ENCODE peak calls at places on chromosomes 2 and 18, in seven cellular contexts. One of them, this sample, is unnamed.

GRCh38 chr2:78782196-78782595 is 243.3 kb upstream of the REG3G start:
- DNase-seq in coronary artery: no peak
- DNase-seq in cardiac fibroblast: no peak
- DNase-seq in uterus: no peak
- DNase-seq in HCT116: no peak
- DNase-seq in kidney: no peak
- DNase-seq in progenitor cell of endocrine pancreas: no peak
- DNase-seq in this sample: no peak

GRCh38 chr2:166373951-166374350 is 1.8 kb downstream of the SCN9A start:
- DNase-seq in coronary artery: no peak
- DNase-seq in cardiac fibroblast: peak
- DNase-seq in uterus: no peak
- DNase-seq in HCT116: no peak
- DNase-seq in kidney: no peak
- DNase-seq in progenitor cell of endocrine pancreas: no peak
- DNase-seq in this sample: peak

GRCh38 chr2:103809946-103810345 is 1044.0 kb upstream of the POU3F3 start:
- DNase-seq in coronary artery: no peak
- DNase-seq in cardiac fibroblast: peak
- DNase-seq in uterus: no peak
- DNase-seq in HCT116: no peak
- DNase-seq in kidney: no peak
- DNase-seq in progenitor cell of endocrine pancreas: no peak
- DNase-seq in this sample: no peak

GRCh38 chr2:7725132-7725849 is 808.1 kb downstream of the RNF144A start:
- DNase-seq in coronary artery: no peak
- DNase-seq in cardiac fibroblast: peak
- DNase-seq in uterus: peak
- DNase-seq in HCT116: no peak
- DNase-seq in kidney: no peak
- DNase-seq in progenitor cell of endocrine pancreas: no peak
- DNase-seq in this sample: no peak

GRCh38 chr2:199219551-199219950 is 238.2 kb downstream of the SATB2 start:
- DNase-seq in coronary artery: no peak
- DNase-seq in cardiac fibroblast: no peak
- DNase-seq in uterus: no peak
- DNase-seq in HCT116: no peak
- DNase-seq in kidney: no peak
- DNase-seq in progenitor cell of endocrine pancreas: no peak
- DNase-seq in this sample: no peak

GRCh38 chr2:138059487-138059886 is 95.2 kb downstream of the HNMT start:
- DNase-seq in coronary artery: no peak
- DNase-seq in cardiac fibroblast: peak
- DNase-seq in uterus: no peak
- DNase-seq in HCT116: no peak
- DNase-seq in kidney: no peak
- DNase-seq in progenitor cell of endocrine pancreas: no peak
- DNase-seq in this sample: no peak

GRCh38 chr2:238573916-238574315 is 147.2 kb downstream of the ASB1 start:
- DNase-seq in coronary artery: no peak
- DNase-seq in cardiac fibroblast: no peak
- DNase-seq in uterus: no peak
- DNase-seq in HCT116: no peak
- DNase-seq in kidney: no peak
- DNase-seq in progenitor cell of endocrine pancreas: no peak
- DNase-seq in this sample: no peak

GRCh38 chr2:174585111-174585510 is 12.5 kb downstream of the WIPF1 start:
- DNase-seq in coronary artery: no peak
- DNase-seq in cardiac fibroblast: no peak
- DNase-seq in uterus: no peak
- DNase-seq in HCT116: no peak
- DNase-seq in kidney: no peak
- DNase-seq in progenitor cell of endocrine pancreas: no peak
- DNase-seq in this sample: no peak

GRCh38 chr2:47041065-47041464 is 114.0 kb downstream of the STPG4 start:
- DNase-seq in coronary artery: no peak
- DNase-seq in cardiac fibroblast: no peak
- DNase-seq in uterus: no peak
- DNase-seq in HCT116: no peak
- DNase-seq in kidney: no peak
- DNase-seq in progenitor cell of endocrine pancreas: no peak
- DNase-seq in this sample: no peak

GRCh38 chr2:235737396-235737795 is 243.6 kb downstream of the AGAP1 start:
- DNase-seq in coronary artery: no peak
- DNase-seq in cardiac fibroblast: no peak
- DNase-seq in uterus: no peak
- DNase-seq in HCT116: no peak
- DNase-seq in kidney: no peak
- DNase-seq in progenitor cell of endocrine pancreas: no peak
- DNase-seq in this sample: no peak

GRCh38 chr2:151886235-151886634 is 58.0 kb upstream of the ARL5A start:
- DNase-seq in coronary artery: no peak
- DNase-seq in cardiac fibroblast: no peak
- DNase-seq in uterus: no peak
- DNase-seq in HCT116: no peak
- DNase-seq in kidney: no peak
- DNase-seq in progenitor cell of endocrine pancreas: no peak
- DNase-seq in this sample: no peak

GRCh38 chr2:46299365-46300263 is 2.4 kb downstream of the EPAS1 start:
- DNase-seq in coronary artery: peak
- DNase-seq in cardiac fibroblast: peak
- DNase-seq in uterus: peak
- DNase-seq in HCT116: no peak
- DNase-seq in kidney: peak
- DNase-seq in progenitor cell of endocrine pancreas: no peak
- DNase-seq in this sample: no peak

GRCh38 chr2:134398300-134398699 is 144.4 kb downstream of the MGAT5 start:
- DNase-seq in coronary artery: no peak
- DNase-seq in cardiac fibroblast: peak
- DNase-seq in uterus: no peak
- DNase-seq in HCT116: no peak
- DNase-seq in kidney: no peak
- DNase-seq in progenitor cell of endocrine pancreas: no peak
- DNase-seq in this sample: no peak

GRCh38 chr2:26988165-26988879 is 17.9 kb downstream of the MAPRE3 start:
- DNase-seq in coronary artery: no peak
- DNase-seq in cardiac fibroblast: peak
- DNase-seq in uterus: no peak
- DNase-seq in HCT116: no peak
- DNase-seq in kidney: no peak
- DNase-seq in progenitor cell of endocrine pancreas: no peak
- DNase-seq in this sample: no peak

GRCh38 chr2:96826546-96827278 is 10.6 kb downstream of the CNNM3 start:
- DNase-seq in coronary artery: no peak
- DNase-seq in cardiac fibroblast: no peak
- DNase-seq in uterus: no peak
- DNase-seq in HCT116: no peak
- DNase-seq in kidney: peak
- DNase-seq in progenitor cell of endocrine pancreas: no peak
- DNase-seq in this sample: no peak

GRCh38 chr18:34400837-34401236 is 176.1 kb upstream of the NOL4 start:
- DNase-seq in coronary artery: no peak
- DNase-seq in cardiac fibroblast: no peak
- DNase-seq in uterus: no peak
- DNase-seq in HCT116: no peak
- DNase-seq in kidney: no peak
- DNase-seq in progenitor cell of endocrine pancreas: no peak
- DNase-seq in this sample: no peak

GRCh38 chr2:238999290-238999741 is 151.4 kb downstream of the TWIST2 start:
- DNase-seq in coronary artery: peak
- DNase-seq in cardiac fibroblast: peak
- DNase-seq in uterus: peak
- DNase-seq in HCT116: no peak
- DNase-seq in kidney: peak
- DNase-seq in progenitor cell of endocrine pancreas: no peak
- DNase-seq in this sample: no peak

GRCh38 chr18:25594351-25594750 is 242.4 kb upstream of the ZNF521 start:
- DNase-seq in coronary artery: no peak
- DNase-seq in cardiac fibroblast: no peak
- DNase-seq in uterus: no peak
- DNase-seq in HCT116: no peak
- DNase-seq in kidney: no peak
- DNase-seq in progenitor cell of endocrine pancreas: no peak
- DNase-seq in this sample: no peak

GRCh38 chr2:234257859-234258561 is 207.5 kb downstream of the SPP2 start:
- DNase-seq in coronary artery: no peak
- DNase-seq in cardiac fibroblast: peak
- DNase-seq in uterus: no peak
- DNase-seq in HCT116: peak
- DNase-seq in kidney: peak
- DNase-seq in progenitor cell of endocrine pancreas: no peak
- DNase-seq in this sample: peak

GRCh38 chr2:50783116-50783515 is 248.8 kb downstream of the NRXN1 start:
- DNase-seq in coronary artery: no peak
- DNase-seq in cardiac fibroblast: no peak
- DNase-seq in uterus: no peak
- DNase-seq in HCT116: no peak
- DNase-seq in kidney: no peak
- DNase-seq in progenitor cell of endocrine pancreas: no peak
- DNase-seq in this sample: no peak

GRCh38 chr2:45905643-45905969 is 254.1 kb downstream of the PRKCE start:
- DNase-seq in coronary artery: no peak
- DNase-seq in cardiac fibroblast: no peak
- DNase-seq in uterus: no peak
- DNase-seq in HCT116: no peak
- DNase-seq in kidney: no peak
- DNase-seq in progenitor cell of endocrine pancreas: no peak
- DNase-seq in this sample: no peak

GRCh38 chr2:203871371-203871983 is 3.9 kb downstream of the CTLA4 start:
- DNase-seq in coronary artery: no peak
- DNase-seq in cardiac fibroblast: no peak
- DNase-seq in uterus: no peak
- DNase-seq in HCT116: no peak
- DNase-seq in kidney: no peak
- DNase-seq in progenitor cell of endocrine pancreas: no peak
- DNase-seq in this sample: no peak

GRCh38 chr2:196277002-196277401 is 105.6 kb upstream of the STK17B start:
- DNase-seq in coronary artery: no peak
- DNase-seq in cardiac fibroblast: peak
- DNase-seq in uterus: no peak
- DNase-seq in HCT116: no peak
- DNase-seq in kidney: no peak
- DNase-seq in progenitor cell of endocrine pancreas: no peak
- DNase-seq in this sample: no peak

GRCh38 chr2:18630101-18630500 is 40.7 kb upstream of the NT5C1B start:
- DNase-seq in coronary artery: no peak
- DNase-seq in cardiac fibroblast: peak
- DNase-seq in uterus: no peak
- DNase-seq in HCT116: no peak
- DNase-seq in kidney: no peak
- DNase-seq in progenitor cell of endocrine pancreas: no peak
- DNase-seq in this sample: no peak

DNA sequence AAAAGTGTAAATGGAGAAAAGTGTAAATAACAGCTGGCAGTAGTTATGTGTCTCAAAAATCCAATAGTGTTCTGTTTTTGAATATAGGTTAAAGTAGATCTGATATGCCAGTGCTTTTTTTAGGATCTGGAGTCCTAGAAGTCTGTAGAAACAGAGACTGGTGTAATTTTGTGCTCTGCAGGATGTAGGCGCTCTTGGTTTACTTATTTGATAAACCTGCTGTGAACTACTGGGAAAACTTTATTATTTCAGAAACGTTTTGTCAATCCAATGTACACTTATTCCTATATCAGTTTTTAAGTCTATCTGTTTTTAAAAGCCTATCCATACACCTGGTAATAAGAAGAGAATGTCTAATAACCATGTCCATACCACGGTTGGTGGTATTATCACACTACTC is 530.8 kb upstream of the ZNF804A start:
- DNase-seq in coronary artery: no peak
- DNase-seq in cardiac fibroblast: no peak
- DNase-seq in uterus: no peak
- DNase-seq in HCT116: no peak
- DNase-seq in kidney: no peak
- DNase-seq in progenitor cell of endocrine pancreas: no peak
- DNase-seq in this sample: no peak
- TF ChIP-seq CTCF in coronary artery: no peak
- TF ChIP-seq CTCF in cardiac fibroblast: no peak
- TF ChIP-seq CTCF in uterus: no peak
- TF ChIP-seq CTCF in HCT116: no peak
- TF ChIP-seq CTCF in kidney: no peak
- TF ChIP-seq CTCF in progenitor cell of endocrine pancreas: peak
- TF ChIP-seq CTCF in this sample: no peak

GRCh38 chr2:131105156-131105949 is at the start of gene PLEKHB2:
- DNase-seq in coronary artery: peak
- DNase-seq in cardiac fibroblast: peak
- DNase-seq in uterus: peak
- DNase-seq in HCT116: peak
- DNase-seq in kidney: peak
- DNase-seq in progenitor cell of endocrine pancreas: peak
- DNase-seq in this sample: no peak
- TF ChIP-seq CTCF in coronary artery: no peak
- TF ChIP-seq CTCF in cardiac fibroblast: peak
- TF ChIP-seq CTCF in uterus: peak
- TF ChIP-seq CTCF in HCT116: no peak
- TF ChIP-seq CTCF in kidney: peak
- TF ChIP-seq CTCF in progenitor cell of endocrine pancreas: peak
- TF ChIP-seq CTCF in this sample: no peak

DNA sequence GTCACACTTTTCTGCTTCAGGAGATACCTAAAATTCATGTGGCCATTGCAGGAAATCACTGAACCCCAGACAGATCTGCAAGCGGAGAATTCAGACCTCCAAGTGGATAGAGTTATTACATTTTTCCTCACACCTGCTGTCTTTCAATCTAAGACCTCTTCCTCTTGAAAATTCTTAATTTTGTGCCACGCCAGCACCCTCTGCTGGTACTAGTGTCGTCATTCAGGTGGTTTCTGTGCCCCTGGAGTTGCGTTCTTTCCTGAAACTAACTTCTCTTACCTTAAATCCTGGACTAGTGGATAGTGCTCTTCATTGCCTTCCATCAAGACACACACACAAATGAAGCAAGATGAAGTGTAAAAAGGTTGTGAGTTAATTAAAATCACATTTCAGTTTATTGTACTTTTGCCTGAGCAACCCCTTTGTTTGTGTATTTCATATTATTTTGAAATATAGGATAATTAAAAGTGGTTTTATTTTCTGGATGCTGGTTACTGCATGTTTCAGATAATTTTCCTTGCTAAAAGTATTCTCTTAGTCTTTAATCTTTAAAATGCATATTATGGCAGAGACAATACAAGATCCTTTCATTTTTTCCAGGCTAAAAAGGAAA is 1.6 kb upstream of the DNER start:
- DNase-seq in coronary artery: no peak
- DNase-seq in cardiac fibroblast: peak
- DNase-seq in uterus: no peak
- DNase-seq in HCT116: peak
- DNase-seq in kidney: no peak
- DNase-seq in progenitor cell of endocrine pancreas: no peak
- DNase-seq in this sample: no peak
- TF ChIP-seq CTCF in coronary artery: no peak
- TF ChIP-seq CTCF in cardiac fibroblast: peak
- TF ChIP-seq CTCF in uterus: no peak
- TF ChIP-seq CTCF in HCT116: peak
- TF ChIP-seq CTCF in kidney: peak
- TF ChIP-seq CTCF in progenitor cell of endocrine pancreas: peak
- TF ChIP-seq CTCF in this sample: peak

DNA sequence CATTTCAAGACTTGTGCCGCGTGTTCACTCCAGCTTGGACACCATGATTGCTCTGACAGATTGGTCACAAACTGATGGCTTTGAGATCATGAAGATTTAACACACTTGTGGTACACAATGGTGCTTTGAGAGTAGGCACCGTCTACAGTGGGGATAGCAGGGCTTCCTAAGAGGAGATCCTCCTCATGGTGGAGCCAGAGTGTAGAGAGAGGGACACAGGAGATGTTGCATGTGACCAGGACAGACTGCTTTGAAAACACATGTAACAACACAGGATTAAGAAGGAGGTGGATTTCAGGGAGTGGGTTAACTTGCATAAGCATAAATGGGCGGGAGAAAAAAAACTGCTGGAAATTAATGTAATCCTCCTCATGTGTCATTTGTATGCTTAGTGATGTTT is 95.7 kb upstream of the LINC00305 start:
- DNase-seq in coronary artery: no peak
- DNase-seq in cardiac fibroblast: no peak
- DNase-seq in uterus: no peak
- DNase-seq in HCT116: no peak
- DNase-seq in kidney: no peak
- DNase-seq in progenitor cell of endocrine pancreas: no peak
- DNase-seq in this sample: no peak
- TF ChIP-seq CTCF in coronary artery: no peak
- TF ChIP-seq CTCF in cardiac fibroblast: no peak
- TF ChIP-seq CTCF in uterus: no peak
- TF ChIP-seq CTCF in HCT116: no peak
- TF ChIP-seq CTCF in kidney: peak
- TF ChIP-seq CTCF in progenitor cell of endocrine pancreas: peak
- TF ChIP-seq CTCF in this sample: no peak